ENCODE peak calls at places on chromosome 5, in seven cellular contexts. K is GM12891, J is A549, S is tibial nerve, I is transverse colon, T is NB4, O is adrenal gland. H is an unnamed sample.

GRCh38 chr5:23269981-23270380 is 237.4 kb upstream of the PRDM9 start:
- DNase-seq in K (no peak), J (peak), S (no peak), I (no peak), T (no peak), O (no peak), H (no peak)

GRCh38 chr5:14870347-14871083 is 1.1 kb downstream of the ANKH start:
- DNase-seq in K (no peak), J (no peak), S (no peak), I (peak), T (peak), O (peak), H (peak)

GRCh38 chr5:179123491-179124328 is 63.5 kb downstream of the ZNF354C start:
- DNase-seq in K (no peak), J (no peak), S (no peak), I (no peak), T (no peak), O (peak), H (no peak)

GRCh38 chr5:65209341-65209740 is 272.4 kb downstream of the ADAMTS6 start:
- DNase-seq in K (no peak), J (peak), S (no peak), I (no peak), T (no peak), O (no peak), H (no peak)

GRCh38 chr5:168869615-168870227 is 290.6 kb upstream of the PANK3 start:
- DNase-seq in K (no peak), J (no peak), S (no peak), I (no peak), T (no peak), O (no peak), H (no peak)

GRCh38 chr5:126605525-126605924 is 4.8 kb downstream of the PHAX start:
- DNase-seq in K (no peak), J (no peak), S (no peak), I (no peak), T (no peak), O (peak), H (no peak)

GRCh38 chr5:113162770-113163169 is 186.2 kb downstream of the DCP2 start:
- DNase-seq in K (no peak), J (no peak), S (no peak), I (no peak), T (no peak), O (no peak), H (no peak)

GRCh38 chr5:5341531-5342292 is 80.8 kb upstream of the ICE1 start:
- DNase-seq in K (no peak), J (no peak), S (no peak), I (no peak), T (no peak), O (no peak), H (no peak)

GRCh38 chr5:136174021-136174659 is 18.8 kb downstream of the SMIM32 start:
- DNase-seq in K (no peak), J (peak), S (no peak), I (no peak), T (peak), O (no peak), H (no peak)

GRCh38 chr5:81233080-81233634 is at the start of gene CKMT2:
- DNase-seq in K (peak), J (no peak), S (peak), I (peak), T (no peak), O (peak), H (peak)

GRCh38 chr5:40347981-40348725 is 331.6 kb upstream of the PTGER4 start:
- DNase-seq in K (no peak), J (no peak), S (no peak), I (no peak), T (no peak), O (no peak), H (no peak)

GRCh38 chr5:84647581-84647980 is 262.9 kb upstream of the EDIL3 start:
- DNase-seq in K (no peak), J (no peak), S (no peak), I (no peak), T (no peak), O (no peak), H (no peak)

GRCh38 chr5:67287795-67288194 is 91.2 kb upstream of the CD180 start:
- DNase-seq in K (no peak), J (no peak), S (no peak), I (no peak), T (no peak), O (no peak), H (no peak)

GRCh38 chr5:91271999-91272398 is 111.1 kb downstream of the ARRDC3 start:
- DNase-seq in K (no peak), J (no peak), S (no peak), I (no peak), T (no peak), O (no peak), H (no peak)

GRCh38 chr5:52987711-52988329 is 1.3 kb upstream of the ITGA2 start:
- DNase-seq in K (no peak), J (peak), S (no peak), I (no peak), T (no peak), O (no peak), H (no peak)

GRCh38 chr5:133075572-133076536 is 24.0 kb downstream of the HSPA4 start:
- DNase-seq in K (no peak), J (no peak), S (no peak), I (no peak), T (no peak), O (no peak), H (no peak)

GRCh38 chr5:122121782-122122465 is 7.4 kb upstream of the ZNF474 start:
- DNase-seq in K (no peak), J (no peak), S (no peak), I (no peak), T (no peak), O (no peak), H (no peak)

GRCh38 chr5:108380531-108381021 is 1.3 kb downstream of the FBXL17 start:
- DNase-seq in K (peak), J (peak), S (peak), I (peak), T (peak), O (peak), H (peak)

DNA sequence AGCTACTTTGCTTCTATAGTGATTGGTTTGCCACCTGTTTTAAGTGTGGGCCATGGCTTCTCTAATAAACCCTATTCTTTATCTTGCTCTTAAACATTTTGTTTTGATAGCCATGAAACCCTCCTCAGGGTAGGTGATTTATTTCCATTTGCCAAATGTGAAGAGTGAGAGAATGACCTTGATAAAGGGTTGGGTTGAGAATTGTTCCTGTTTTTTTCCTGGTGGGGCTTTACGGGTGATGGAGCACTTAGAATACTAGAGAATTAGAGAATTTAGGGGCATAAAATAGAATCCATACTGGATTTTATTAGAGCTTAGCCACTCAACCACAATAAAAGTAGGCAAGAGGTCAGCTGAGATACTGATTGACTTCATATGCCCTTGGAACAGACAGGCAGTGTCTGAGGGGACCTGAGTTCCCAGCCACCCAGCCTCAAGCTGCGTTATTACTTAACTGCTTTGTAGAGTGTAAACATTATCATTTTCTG is 68.9 kb downstream of the COMMD10 start:
- DNase-seq in K (no peak), J (no peak), S (no peak), I (no peak), T (no peak), O (no peak), H (peak)
- TF ChIP-seq POLR2A in K (no peak), J (no peak), S (no peak), I (no peak), T (no peak), O (no peak), H (no peak)

GRCh38 chr5:140565780-140566095 is 1.1 kb downstream of the SLC35A4 start:
- DNase-seq in K (no peak), J (no peak), S (no peak), I (no peak), T (no peak), O (peak), H (no peak)

GRCh38 chr5:140563554-140563953 is 844 bp downstream of the APBB3 start:
- DNase-seq in K (no peak), J (no peak), S (no peak), I (peak), T (no peak), O (peak), H (peak)

GRCh38 chr5:140566665-140567064 is 2.0 kb downstream of the SLC35A4 start:
- DNase-seq in K (no peak), J (no peak), S (no peak), I (no peak), T (no peak), O (no peak), H (no peak)

GRCh38 chr5:140565024-140565779 is 574 bp downstream of the SLC35A4 start:
- DNase-seq in K (no peak), J (no peak), S (no peak), I (no peak), T (no peak), O (peak), H (no peak)

DNA sequence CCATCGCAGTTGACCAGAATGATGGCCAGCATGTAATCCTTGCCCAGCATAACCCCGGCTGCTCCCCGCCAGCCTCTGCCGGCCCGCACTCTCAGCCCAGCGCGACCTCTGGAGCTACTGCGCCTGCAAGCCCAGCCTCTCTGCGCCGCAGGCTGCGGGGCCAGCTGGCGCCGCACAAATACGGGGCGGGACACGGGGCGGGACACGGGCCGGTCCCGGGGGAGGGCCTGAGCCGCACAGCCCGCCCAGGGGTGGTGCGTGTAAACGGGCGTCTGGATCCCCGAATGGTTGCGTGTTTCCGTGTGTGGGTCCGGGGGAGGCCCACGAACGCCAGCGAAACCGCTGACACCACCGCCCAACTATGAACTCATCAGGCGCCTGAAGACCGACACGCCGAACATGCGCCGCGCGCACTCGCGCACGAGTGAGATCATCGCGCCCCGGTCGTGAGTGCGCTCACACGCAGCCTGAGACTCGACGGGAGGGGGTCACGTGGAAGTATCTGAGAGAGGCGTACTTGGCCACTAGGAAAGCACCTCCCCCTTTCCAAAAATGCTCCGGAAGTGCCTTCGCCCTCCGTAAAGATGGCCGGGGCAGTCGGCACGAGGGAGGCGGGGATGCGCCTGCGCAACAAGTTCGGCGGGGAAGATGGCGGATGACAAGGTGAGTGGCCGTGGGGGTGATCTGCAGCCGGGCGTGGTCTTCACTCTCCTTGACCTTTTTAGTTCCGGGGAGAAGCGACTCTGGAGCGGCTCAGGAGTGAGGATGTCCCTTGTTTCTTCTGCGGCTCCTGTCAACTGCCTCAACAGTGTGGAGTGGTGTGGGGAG is at the start of the genes APBB3 and SLC35A4:
- DNase-seq in K (peak), J (peak), S (peak), I (peak), T (peak), O (peak), H (peak)
- TF ChIP-seq POLR2A in K (peak), J (peak), S (peak), I (peak), T (peak), O (peak), H (peak)

GRCh38 chr5:150487199-150488061 is 20.5 kb upstream of the NDST1 start:
- DNase-seq in K (no peak), J (peak), S (peak), I (peak), T (peak), O (peak), H (peak)
- TF ChIP-seq POLR2A in K (no peak), J (no peak), S (no peak), I (no peak), T (no peak), O (no peak), H (peak)

GRCh38 chr5:31149072-31149471 is 44.4 kb upstream of the CDH6 start:
- DNase-seq in K (no peak), J (peak), S (no peak), I (no peak), T (peak), O (no peak), H (no peak)
- TF ChIP-seq POLR2A in K (no peak), J (no peak), S (no peak), I (no peak), T (no peak), O (no peak), H (no peak)

GRCh38 chr5:124798890-124799289 is 52.5 kb upstream of the ZNF608 start:
- DNase-seq in K (no peak), J (no peak), S (no peak), I (no peak), T (no peak), O (no peak), H (no peak)
- TF ChIP-seq POLR2A in K (no peak), J (no peak), S (no peak), I (no peak), T (no peak), O (no peak), H (no peak)

H was measured in spleen.